ENCODE peak calls at places on chromosomes 5 and 9, in nine cellular contexts. One of them, this sample, is unnamed. For H3K4me1, the result is how much of the 10 kb centered on the place peaks cover.

GRCh38 chr9:14158911-14159310 is 155.0 kb downstream of the NFIB start:
- DNase-seq in ovary: no peak
- DNase-seq in PC-3: peak
- DNase-seq in GM23248: peak
- DNase-seq in left lung: no peak
- DNase-seq in CD4-positive, CD25-positive, alpha-beta regulatory T cell: no peak
- DNase-seq in heart right ventricle: no peak
- DNase-seq in mammary epithelial cell: peak
- DNase-seq in tibial artery: no peak
- DNase-seq in this sample: no peak

GRCh38 chr5:41831155-41831554 is 39.1 kb downstream of the OXCT1 start:
- DNase-seq in ovary: no peak
- DNase-seq in PC-3: no peak
- DNase-seq in GM23248: no peak
- DNase-seq in left lung: no peak
- DNase-seq in CD4-positive, CD25-positive, alpha-beta regulatory T cell: peak
- DNase-seq in heart right ventricle: no peak
- DNase-seq in mammary epithelial cell: no peak
- DNase-seq in tibial artery: no peak
- DNase-seq in this sample: no peak

GRCh38 chr5:173793677-173794570 is 94.2 kb upstream of the CPEB4 start:
- DNase-seq in ovary: no peak
- DNase-seq in PC-3: peak
- DNase-seq in GM23248: no peak
- DNase-seq in left lung: peak
- DNase-seq in CD4-positive, CD25-positive, alpha-beta regulatory T cell: no peak
- DNase-seq in heart right ventricle: no peak
- DNase-seq in mammary epithelial cell: peak
- DNase-seq in tibial artery: no peak
- DNase-seq in this sample: no peak

GRCh38 chr9:81379655-81380054 is 309.7 kb downstream of the TLE1 start:
- DNase-seq in ovary: no peak
- DNase-seq in PC-3: peak
- DNase-seq in GM23248: peak
- DNase-seq in left lung: no peak
- DNase-seq in CD4-positive, CD25-positive, alpha-beta regulatory T cell: no peak
- DNase-seq in heart right ventricle: no peak
- DNase-seq in mammary epithelial cell: no peak
- DNase-seq in tibial artery: no peak
- DNase-seq in this sample: no peak

GRCh38 chr9:35840901-35841900 is 12.2 kb downstream of the TMEM8B start:
- DNase-seq in ovary: no peak
- DNase-seq in PC-3: no peak
- DNase-seq in GM23248: no peak
- DNase-seq in left lung: no peak
- DNase-seq in CD4-positive, CD25-positive, alpha-beta regulatory T cell: no peak
- DNase-seq in heart right ventricle: no peak
- DNase-seq in mammary epithelial cell: no peak
- DNase-seq in tibial artery: no peak
- DNase-seq in this sample: no peak

GRCh38 chr9:105438136-105438839 is 9.5 kb upstream of the FSD1L start:
- DNase-seq in ovary: no peak
- DNase-seq in PC-3: no peak
- DNase-seq in GM23248: peak
- DNase-seq in left lung: no peak
- DNase-seq in CD4-positive, CD25-positive, alpha-beta regulatory T cell: no peak
- DNase-seq in heart right ventricle: peak
- DNase-seq in mammary epithelial cell: no peak
- DNase-seq in tibial artery: no peak
- DNase-seq in this sample: peak

GRCh38 chr5:1103093-1103492 is 8.8 kb downstream of the SLC12A7 start:
- DNase-seq in ovary: no peak
- DNase-seq in PC-3: no peak
- DNase-seq in GM23248: no peak
- DNase-seq in left lung: no peak
- DNase-seq in CD4-positive, CD25-positive, alpha-beta regulatory T cell: no peak
- DNase-seq in heart right ventricle: no peak
- DNase-seq in mammary epithelial cell: no peak
- DNase-seq in tibial artery: no peak
- DNase-seq in this sample: no peak

GRCh38 chr9:127898433-127899199 is 787 bp downstream of the ST6GALNAC6 start:
- DNase-seq in ovary: peak
- DNase-seq in PC-3: peak
- DNase-seq in GM23248: peak
- DNase-seq in left lung: no peak
- DNase-seq in CD4-positive, CD25-positive, alpha-beta regulatory T cell: no peak
- DNase-seq in heart right ventricle: peak
- DNase-seq in mammary epithelial cell: no peak
- DNase-seq in tibial artery: peak
- DNase-seq in this sample: peak

GRCh38 chr9:81894891-81895290 is 33.3 kb upstream of the SPATA31D4 start:
- DNase-seq in ovary: no peak
- DNase-seq in PC-3: no peak
- DNase-seq in GM23248: no peak
- DNase-seq in left lung: no peak
- DNase-seq in CD4-positive, CD25-positive, alpha-beta regulatory T cell: no peak
- DNase-seq in heart right ventricle: no peak
- DNase-seq in mammary epithelial cell: peak
- DNase-seq in tibial artery: no peak
- DNase-seq in this sample: no peak

GRCh38 chr5:165881259-165881658 is 2375.8 kb downstream of the MAT2B start:
- DNase-seq in ovary: no peak
- DNase-seq in PC-3: peak
- DNase-seq in GM23248: no peak
- DNase-seq in left lung: no peak
- DNase-seq in CD4-positive, CD25-positive, alpha-beta regulatory T cell: no peak
- DNase-seq in heart right ventricle: no peak
- DNase-seq in mammary epithelial cell: no peak
- DNase-seq in tibial artery: no peak
- DNase-seq in this sample: no peak

GRCh38 chr9:106878943-106879916 is 16.3 kb downstream of the ZNF462 start:
- DNase-seq in ovary: peak
- DNase-seq in PC-3: peak
- DNase-seq in GM23248: peak
- DNase-seq in left lung: peak
- DNase-seq in CD4-positive, CD25-positive, alpha-beta regulatory T cell: no peak
- DNase-seq in heart right ventricle: peak
- DNase-seq in mammary epithelial cell: peak
- DNase-seq in tibial artery: no peak
- DNase-seq in this sample: peak

GRCh38 chr9:106880863-106881262 is 17.9 kb downstream of the ZNF462 start:
- DNase-seq in ovary: no peak
- DNase-seq in PC-3: peak
- DNase-seq in GM23248: peak
- DNase-seq in left lung: no peak
- DNase-seq in CD4-positive, CD25-positive, alpha-beta regulatory T cell: no peak
- DNase-seq in heart right ventricle: no peak
- DNase-seq in mammary epithelial cell: peak
- DNase-seq in tibial artery: no peak
- DNase-seq in this sample: no peak

GRCh38 chr9:106877345-106877744 is 14.4 kb downstream of the ZNF462 start:
- DNase-seq in ovary: no peak
- DNase-seq in PC-3: no peak
- DNase-seq in GM23248: no peak
- DNase-seq in left lung: no peak
- DNase-seq in CD4-positive, CD25-positive, alpha-beta regulatory T cell: no peak
- DNase-seq in heart right ventricle: no peak
- DNase-seq in mammary epithelial cell: no peak
- DNase-seq in tibial artery: no peak
- DNase-seq in this sample: no peak

GRCh38 chr9:106878081-106878837 is 15.3 kb downstream of the ZNF462 start:
- DNase-seq in ovary: no peak
- DNase-seq in PC-3: no peak
- DNase-seq in GM23248: no peak
- DNase-seq in left lung: no peak
- DNase-seq in CD4-positive, CD25-positive, alpha-beta regulatory T cell: no peak
- DNase-seq in heart right ventricle: no peak
- DNase-seq in mammary epithelial cell: no peak
- DNase-seq in tibial artery: no peak
- DNase-seq in this sample: no peak

DNA sequence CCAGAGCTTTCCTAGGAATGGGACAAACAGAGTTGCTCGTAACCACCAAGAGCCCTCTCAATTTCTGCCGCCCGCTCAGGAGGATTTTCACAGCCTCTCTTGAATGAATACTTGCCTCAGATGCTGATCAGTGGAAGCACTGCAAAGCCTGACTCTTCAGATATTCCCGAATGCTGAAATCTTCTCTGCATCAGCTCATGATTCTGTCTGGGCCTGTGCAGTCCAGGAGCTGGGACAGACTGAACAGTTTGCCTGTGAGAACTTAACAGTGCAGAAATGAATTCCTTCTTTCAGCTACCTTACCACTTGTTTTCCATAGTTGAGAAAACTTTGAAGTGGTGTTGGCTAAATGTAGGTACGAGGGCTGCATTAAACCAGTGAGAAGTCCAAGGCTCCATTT is 17.1 kb downstream of the ZNF462 start:
- DNase-seq in ovary: no peak
- DNase-seq in PC-3: no peak
- DNase-seq in GM23248: no peak
- DNase-seq in left lung: no peak
- DNase-seq in CD4-positive, CD25-positive, alpha-beta regulatory T cell: no peak
- DNase-seq in heart right ventricle: no peak
- DNase-seq in mammary epithelial cell: peak
- DNase-seq in tibial artery: no peak
- DNase-seq in this sample: no peak
- H3K4me1 ChIP-seq in ovary: under half
- H3K4me1 ChIP-seq in PC-3: under half
- H3K4me1 ChIP-seq in GM23248: under half
- H3K4me1 ChIP-seq in left lung: under half
- H3K4me1 ChIP-seq in CD4-positive, CD25-positive, alpha-beta regulatory T cell: under half
- H3K4me1 ChIP-seq in heart right ventricle: half or more
- H3K4me1 ChIP-seq in mammary epithelial cell: half or more
- H3K4me1 ChIP-seq in tibial artery: under half
- H3K4me1 ChIP-seq in this sample: under half

GRCh38 chr9:89079421-89079820 is 88.2 kb downstream of the S1PR3 start:
- DNase-seq in ovary: no peak
- DNase-seq in PC-3: no peak
- DNase-seq in GM23248: peak
- DNase-seq in left lung: no peak
- DNase-seq in CD4-positive, CD25-positive, alpha-beta regulatory T cell: no peak
- DNase-seq in heart right ventricle: no peak
- DNase-seq in mammary epithelial cell: no peak
- DNase-seq in tibial artery: no peak
- DNase-seq in this sample: no peak
- H3K27ac ChIP-seq in ovary: no peak
- H3K27ac ChIP-seq in PC-3: no peak
- H3K27ac ChIP-seq in GM23248: no peak
- H3K27ac ChIP-seq in left lung: no peak
- H3K27ac ChIP-seq in CD4-positive, CD25-positive, alpha-beta regulatory T cell: no peak
- H3K27ac ChIP-seq in heart right ventricle: peak
- H3K27ac ChIP-seq in mammary epithelial cell: no peak
- H3K27ac ChIP-seq in tibial artery: no peak
- H3K27ac ChIP-seq in this sample: no peak

GRCh38 chr5:158769079-158769478 is 330.6 kb downstream of the EBF1 start:
- DNase-seq in ovary: no peak
- DNase-seq in PC-3: no peak
- DNase-seq in GM23248: no peak
- DNase-seq in left lung: no peak
- DNase-seq in CD4-positive, CD25-positive, alpha-beta regulatory T cell: no peak
- DNase-seq in heart right ventricle: no peak
- DNase-seq in mammary epithelial cell: no peak
- DNase-seq in tibial artery: no peak
- DNase-seq in this sample: no peak
- H3K4me1 ChIP-seq in ovary: under half
- H3K4me1 ChIP-seq in PC-3: under half
- H3K4me1 ChIP-seq in GM23248: under half
- H3K4me1 ChIP-seq in left lung: under half
- H3K4me1 ChIP-seq in CD4-positive, CD25-positive, alpha-beta regulatory T cell: under half
- H3K4me1 ChIP-seq in heart right ventricle: under half
- H3K4me1 ChIP-seq in mammary epithelial cell: under half
- H3K4me1 ChIP-seq in tibial artery: under half
- H3K4me1 ChIP-seq in this sample: under half

GRCh38 chr9:79023134-79023577 is 548.6 kb upstream of the TLE4 start:
- DNase-seq in ovary: no peak
- DNase-seq in PC-3: peak
- DNase-seq in GM23248: peak
- DNase-seq in left lung: no peak
- DNase-seq in CD4-positive, CD25-positive, alpha-beta regulatory T cell: no peak
- DNase-seq in heart right ventricle: no peak
- DNase-seq in mammary epithelial cell: peak
- DNase-seq in tibial artery: no peak
- DNase-seq in this sample: no peak

GRCh38 chr9:79021084-79021483 is 550.7 kb upstream of the TLE4 start:
- DNase-seq in ovary: no peak
- DNase-seq in PC-3: peak
- DNase-seq in GM23248: no peak
- DNase-seq in left lung: no peak
- DNase-seq in CD4-positive, CD25-positive, alpha-beta regulatory T cell: no peak
- DNase-seq in heart right ventricle: no peak
- DNase-seq in mammary epithelial cell: no peak
- DNase-seq in tibial artery: no peak
- DNase-seq in this sample: no peak

GRCh38 chr9:79028101-79028500 is 543.7 kb upstream of the TLE4 start:
- DNase-seq in ovary: no peak
- DNase-seq in PC-3: peak
- DNase-seq in GM23248: peak
- DNase-seq in left lung: no peak
- DNase-seq in CD4-positive, CD25-positive, alpha-beta regulatory T cell: no peak
- DNase-seq in heart right ventricle: no peak
- DNase-seq in mammary epithelial cell: peak
- DNase-seq in tibial artery: no peak
- DNase-seq in this sample: no peak

GRCh38 chr9:79026311-79026710 is 545.5 kb upstream of the TLE4 start:
- DNase-seq in ovary: no peak
- DNase-seq in PC-3: no peak
- DNase-seq in GM23248: peak
- DNase-seq in left lung: no peak
- DNase-seq in CD4-positive, CD25-positive, alpha-beta regulatory T cell: no peak
- DNase-seq in heart right ventricle: no peak
- DNase-seq in mammary epithelial cell: peak
- DNase-seq in tibial artery: no peak
- DNase-seq in this sample: no peak
- H3K27ac ChIP-seq in ovary: no peak
- H3K27ac ChIP-seq in PC-3: no peak
- H3K27ac ChIP-seq in GM23248: no peak
- H3K27ac ChIP-seq in left lung: no peak
- H3K27ac ChIP-seq in CD4-positive, CD25-positive, alpha-beta regulatory T cell: no peak
- H3K27ac ChIP-seq in heart right ventricle: no peak
- H3K27ac ChIP-seq in mammary epithelial cell: peak
- H3K27ac ChIP-seq in tibial artery: no peak
- H3K27ac ChIP-seq in this sample: no peak

GRCh38 chr9:77909306-77909705 is 122.3 kb downstream of the GNAQ start:
- DNase-seq in ovary: no peak
- DNase-seq in PC-3: no peak
- DNase-seq in GM23248: no peak
- DNase-seq in left lung: no peak
- DNase-seq in CD4-positive, CD25-positive, alpha-beta regulatory T cell: peak
- DNase-seq in heart right ventricle: no peak
- DNase-seq in mammary epithelial cell: no peak
- DNase-seq in tibial artery: no peak
- DNase-seq in this sample: no peak
- H3K4me1 ChIP-seq in ovary: under half
- H3K4me1 ChIP-seq in PC-3: under half
- H3K4me1 ChIP-seq in GM23248: under half
- H3K4me1 ChIP-seq in left lung: half or more
- H3K4me1 ChIP-seq in CD4-positive, CD25-positive, alpha-beta regulatory T cell: half or more
- H3K4me1 ChIP-seq in heart right ventricle: under half
- H3K4me1 ChIP-seq in mammary epithelial cell: under half
- H3K4me1 ChIP-seq in tibial artery: under half
- H3K4me1 ChIP-seq in this sample: under half

This sample was measured in body of pancreas.